ENCODE peak calls at places on chromosomes 4 and X, in seven cellular contexts. One of them, this sample, is unnamed.

GRCh38 chr4:38230121-38230728 is 270.0 kb downstream of the PTTG2 start:
- DNase-seq in tibial nerve: no peak
- DNase-seq in lower lobe of right lung: no peak
- DNase-seq in PC-3: peak; percentile 27
- DNase-seq in colonic mucosa: peak; percentile 87
- DNase-seq in tibial artery: no peak
- DNase-seq in uterus: no peak
- DNase-seq in this sample: no peak

GRCh38 chr4:19317377-19317776 is 934.3 kb upstream of the SLIT2 start:
- DNase-seq in tibial nerve: no peak
- DNase-seq in lower lobe of right lung: no peak
- DNase-seq in PC-3: peak; percentile 62
- DNase-seq in colonic mucosa: no peak
- DNase-seq in tibial artery: no peak
- DNase-seq in uterus: no peak
- DNase-seq in this sample: no peak

GRCh38 chr4:26065833-26066232 is 151.8 kb downstream of the SMIM20 start:
- DNase-seq in tibial nerve: no peak
- DNase-seq in lower lobe of right lung: no peak
- DNase-seq in PC-3: no peak
- DNase-seq in colonic mucosa: no peak
- DNase-seq in tibial artery: no peak
- DNase-seq in uterus: no peak
- DNase-seq in this sample: no peak

GRCh38 chr4:154618708-154619315 is 6.4 kb upstream of the FGG start:
- DNase-seq in tibial nerve: no peak
- DNase-seq in lower lobe of right lung: peak; percentile 65
- DNase-seq in PC-3: peak; percentile 72
- DNase-seq in colonic mucosa: peak; percentile 76
- DNase-seq in tibial artery: no peak
- DNase-seq in uterus: no peak
- DNase-seq in this sample: peak; percentile 76

GRCh38 chr4:138669479-138670165 is 346.0 kb upstream of the NOCT start:
- DNase-seq in tibial nerve: no peak
- DNase-seq in lower lobe of right lung: no peak
- DNase-seq in PC-3: peak; percentile 51
- DNase-seq in colonic mucosa: no peak
- DNase-seq in tibial artery: no peak
- DNase-seq in uterus: no peak
- DNase-seq in this sample: peak; percentile 24

GRCh38 chr4:61200195-61200990 is at the start of gene ADGRL3:
- DNase-seq in tibial nerve: no peak
- DNase-seq in lower lobe of right lung: peak; percentile 47
- DNase-seq in PC-3: no peak
- DNase-seq in colonic mucosa: peak; percentile 19
- DNase-seq in tibial artery: peak; percentile 68
- DNase-seq in uterus: no peak
- DNase-seq in this sample: peak; percentile 72

GRCh38 chrX:46803140-46803539 is 33.7 kb upstream of the RP2 start:
- DNase-seq in tibial nerve: no peak
- DNase-seq in lower lobe of right lung: no peak
- DNase-seq in PC-3: peak; percentile 46
- DNase-seq in colonic mucosa: no peak
- DNase-seq in tibial artery: no peak
- DNase-seq in uterus: no peak
- DNase-seq in this sample: no peak

GRCh38 chr4:1842993-1843448 is 12.9 kb downstream of the LETM1 start:
- DNase-seq in tibial nerve: no peak
- DNase-seq in lower lobe of right lung: no peak
- DNase-seq in PC-3: peak; percentile 47
- DNase-seq in colonic mucosa: no peak
- DNase-seq in tibial artery: no peak
- DNase-seq in uterus: no peak
- DNase-seq in this sample: no peak

GRCh38 chrX:119997570-119997969 is 54.0 kb upstream of the NKAP start:
- DNase-seq in tibial nerve: no peak
- DNase-seq in lower lobe of right lung: no peak
- DNase-seq in PC-3: no peak
- DNase-seq in colonic mucosa: no peak
- DNase-seq in tibial artery: no peak
- DNase-seq in uterus: no peak
- DNase-seq in this sample: no peak

GRCh38 chr4:16884673-16885460 is 13.6 kb downstream of the LDB2 start:
- DNase-seq in tibial nerve: no peak
- DNase-seq in lower lobe of right lung: no peak
- DNase-seq in PC-3: no peak
- DNase-seq in colonic mucosa: no peak
- DNase-seq in tibial artery: no peak
- DNase-seq in uterus: no peak
- DNase-seq in this sample: no peak

GRCh38 chr4:147019061-147019460 is 73.4 kb upstream of the TTC29 start:
- DNase-seq in tibial nerve: peak; percentile 63
- DNase-seq in lower lobe of right lung: peak; percentile 62
- DNase-seq in PC-3: peak; percentile 72
- DNase-seq in colonic mucosa: peak; percentile 63
- DNase-seq in tibial artery: peak; percentile 74
- DNase-seq in uterus: peak; percentile 56
- DNase-seq in this sample: peak; percentile 81

GRCh38 chr4:47488706-47489105 is 3.6 kb downstream of the ATP10D start:
- DNase-seq in tibial nerve: no peak
- DNase-seq in lower lobe of right lung: no peak
- DNase-seq in PC-3: no peak
- DNase-seq in colonic mucosa: no peak
- DNase-seq in tibial artery: no peak
- DNase-seq in uterus: no peak
- DNase-seq in this sample: no peak

GRCh38 chrX:83529950-83530349 is 21.9 kb downstream of the POU3F4 start:
- DNase-seq in tibial nerve: no peak
- DNase-seq in lower lobe of right lung: no peak
- DNase-seq in PC-3: no peak
- DNase-seq in colonic mucosa: no peak
- DNase-seq in tibial artery: no peak
- DNase-seq in uterus: no peak
- DNase-seq in this sample: no peak

GRCh38 chr4:83699358-83699757 is 163.4 kb downstream of the GPAT3 start:
- DNase-seq in tibial nerve: no peak
- DNase-seq in lower lobe of right lung: no peak
- DNase-seq in PC-3: no peak
- DNase-seq in colonic mucosa: no peak
- DNase-seq in tibial artery: no peak
- DNase-seq in uterus: no peak
- DNase-seq in this sample: no peak

GRCh38 chr4:169252339-169253086 is 18.2 kb downstream of the SH3RF1 start:
- DNase-seq in tibial nerve: no peak
- DNase-seq in lower lobe of right lung: no peak
- DNase-seq in PC-3: no peak
- DNase-seq in colonic mucosa: no peak
- DNase-seq in tibial artery: no peak
- DNase-seq in uterus: no peak
- DNase-seq in this sample: no peak

GRCh38 chrX:153442463-153442862 is 3.4 kb downstream of the TREX2 start:
- DNase-seq in tibial nerve: no peak
- DNase-seq in lower lobe of right lung: no peak
- DNase-seq in PC-3: no peak
- DNase-seq in colonic mucosa: no peak
- DNase-seq in tibial artery: no peak
- DNase-seq in uterus: no peak
- DNase-seq in this sample: no peak

GRCh38 chrX:108312938-108313337 is 125.3 kb downstream of the COL4A6 start:
- DNase-seq in tibial nerve: no peak
- DNase-seq in lower lobe of right lung: peak; percentile 29
- DNase-seq in PC-3: peak; percentile 94
- DNase-seq in colonic mucosa: no peak
- DNase-seq in tibial artery: no peak
- DNase-seq in uterus: peak; percentile 33
- DNase-seq in this sample: no peak

GRCh38 chrX:41180194-41180902 is 95.1 kb downstream of the USP9X start:
- DNase-seq in tibial nerve: no peak
- DNase-seq in lower lobe of right lung: no peak
- DNase-seq in PC-3: peak; percentile 67
- DNase-seq in colonic mucosa: peak; percentile 49
- DNase-seq in tibial artery: no peak
- DNase-seq in uterus: peak; percentile 50
- DNase-seq in this sample: peak; percentile 46

GRCh38 chrX:151538190-151539122 is 25.0 kb upstream of the PASD1 start:
- DNase-seq in tibial nerve: no peak
- DNase-seq in lower lobe of right lung: no peak
- DNase-seq in PC-3: no peak
- DNase-seq in colonic mucosa: no peak
- DNase-seq in tibial artery: no peak
- DNase-seq in uterus: no peak
- DNase-seq in this sample: no peak

DNA sequence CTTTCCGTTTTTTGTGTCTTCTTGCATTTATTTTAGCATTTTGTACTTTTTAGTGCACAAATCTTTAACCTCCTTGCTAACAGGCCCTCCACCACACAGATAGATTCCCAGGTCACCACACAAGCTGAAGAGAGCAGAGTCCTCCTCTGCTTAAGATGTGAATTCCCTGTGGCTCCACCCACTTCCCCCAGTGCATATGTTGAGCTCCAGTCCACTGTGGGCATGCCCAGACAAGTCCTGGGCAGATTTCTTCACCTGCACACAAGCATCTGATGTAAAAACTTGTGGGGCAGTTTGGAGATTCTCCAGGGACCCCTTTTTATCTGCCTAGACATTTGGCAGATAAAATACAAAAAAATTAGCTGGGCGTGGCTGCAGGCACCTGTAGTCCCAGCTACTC is 19.8 kb upstream of the PASD1 start:
- DNase-seq in tibial nerve: no peak
- DNase-seq in lower lobe of right lung: no peak
- DNase-seq in PC-3: no peak
- DNase-seq in colonic mucosa: no peak
- DNase-seq in tibial artery: no peak
- DNase-seq in uterus: no peak
- DNase-seq in this sample: peak; percentile 74
- H3K27me3 ChIP-seq in tibial nerve: no peaks in the 10 kb centered on the region
- H3K27me3 ChIP-seq in lower lobe of right lung: no peaks in the 10 kb centered on the region
- H3K27me3 ChIP-seq in PC-3: no peaks in the 10 kb centered on the region
- H3K27me3 ChIP-seq in colonic mucosa: no peaks in the 10 kb centered on the region
- H3K27me3 ChIP-seq in tibial artery: no peaks in the 10 kb centered on the region
- H3K27me3 ChIP-seq in uterus: no peaks in the 10 kb centered on the region
- H3K27me3 ChIP-seq in this sample: no peaks in the 10 kb centered on the region

GRCh38 chrX:2452317-2452784 is 48.4 kb downstream of the DHRSX start:
- DNase-seq in tibial nerve: no peak
- DNase-seq in lower lobe of right lung: peak; percentile 15
- DNase-seq in PC-3: no peak
- DNase-seq in colonic mucosa: no peak
- DNase-seq in tibial artery: no peak
- DNase-seq in uterus: no peak
- DNase-seq in this sample: no peak
- TF ChIP-seq CTCF in tibial nerve: no peak
- TF ChIP-seq CTCF in lower lobe of right lung: no peak
- TF ChIP-seq CTCF in PC-3: no peak
- TF ChIP-seq CTCF in colonic mucosa: no peak
- TF ChIP-seq CTCF in tibial artery: no peak
- TF ChIP-seq CTCF in uterus: no peak
- TF ChIP-seq CTCF in this sample: no peak

DNA sequence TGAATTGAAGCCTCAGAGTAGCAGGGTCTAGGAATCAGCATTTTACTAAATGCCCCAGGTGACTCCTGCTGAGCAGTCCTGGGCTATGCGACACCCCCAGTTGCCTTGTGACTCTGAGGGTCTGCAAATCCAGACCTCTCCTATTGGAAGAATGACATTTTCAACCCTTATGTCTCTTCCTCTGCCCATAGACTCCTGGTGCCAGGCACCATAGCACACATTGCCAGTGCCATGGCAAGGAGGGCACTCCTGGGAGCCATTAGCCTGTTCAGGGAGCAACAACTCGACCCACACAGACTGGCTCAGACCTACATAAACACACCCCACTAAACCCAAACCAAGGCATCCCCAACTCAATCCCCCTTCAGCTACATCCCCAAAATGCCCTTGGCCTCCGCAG is 3.7 kb upstream of the JAKMIP1 start:
- DNase-seq in tibial nerve: no peak
- DNase-seq in lower lobe of right lung: no peak
- DNase-seq in PC-3: no peak
- DNase-seq in colonic mucosa: no peak
- DNase-seq in tibial artery: no peak
- DNase-seq in uterus: no peak
- DNase-seq in this sample: no peak
- H3K27me3 ChIP-seq in tibial nerve: peaks cover 14% of the 10 kb centered on the region
- H3K27me3 ChIP-seq in lower lobe of right lung: peaks cover 18% of the 10 kb centered on the region
- H3K27me3 ChIP-seq in PC-3: peaks cover 6% of the 10 kb centered on the region
- H3K27me3 ChIP-seq in colonic mucosa: peaks cover 10% of the 10 kb centered on the region
- H3K27me3 ChIP-seq in tibial artery: no peaks in the 10 kb centered on the region
- H3K27me3 ChIP-seq in uterus: no peaks in the 10 kb centered on the region
- H3K27me3 ChIP-seq in this sample: no peaks in the 10 kb centered on the region

GRCh38 chr4:5386921-5387320 is 321.4 kb downstream of the EVC2 start:
- DNase-seq in tibial nerve: no peak
- DNase-seq in lower lobe of right lung: no peak
- DNase-seq in PC-3: no peak
- DNase-seq in colonic mucosa: no peak
- DNase-seq in tibial artery: no peak
- DNase-seq in uterus: no peak
- DNase-seq in this sample: no peak

GRCh38 chr4:5381981-5382441 is 326.3 kb downstream of the EVC2 start:
- DNase-seq in tibial nerve: no peak
- DNase-seq in lower lobe of right lung: no peak
- DNase-seq in PC-3: peak; percentile 90
- DNase-seq in colonic mucosa: no peak
- DNase-seq in tibial artery: peak; percentile 1
- DNase-seq in uterus: no peak
- DNase-seq in this sample: peak; percentile 71

GRCh38 chr4:5387457-5387856 is 320.9 kb downstream of the EVC2 start:
- DNase-seq in tibial nerve: no peak
- DNase-seq in lower lobe of right lung: no peak
- DNase-seq in PC-3: peak; percentile 8
- DNase-seq in colonic mucosa: no peak
- DNase-seq in tibial artery: no peak
- DNase-seq in uterus: no peak
- DNase-seq in this sample: no peak

GRCh38 chr4:5385741-5386251 is 322.6 kb downstream of the EVC2 start:
- DNase-seq in tibial nerve: no peak
- DNase-seq in lower lobe of right lung: no peak
- DNase-seq in PC-3: no peak
- DNase-seq in colonic mucosa: peak; percentile 81
- DNase-seq in tibial artery: no peak
- DNase-seq in uterus: no peak
- DNase-seq in this sample: no peak

DNA sequence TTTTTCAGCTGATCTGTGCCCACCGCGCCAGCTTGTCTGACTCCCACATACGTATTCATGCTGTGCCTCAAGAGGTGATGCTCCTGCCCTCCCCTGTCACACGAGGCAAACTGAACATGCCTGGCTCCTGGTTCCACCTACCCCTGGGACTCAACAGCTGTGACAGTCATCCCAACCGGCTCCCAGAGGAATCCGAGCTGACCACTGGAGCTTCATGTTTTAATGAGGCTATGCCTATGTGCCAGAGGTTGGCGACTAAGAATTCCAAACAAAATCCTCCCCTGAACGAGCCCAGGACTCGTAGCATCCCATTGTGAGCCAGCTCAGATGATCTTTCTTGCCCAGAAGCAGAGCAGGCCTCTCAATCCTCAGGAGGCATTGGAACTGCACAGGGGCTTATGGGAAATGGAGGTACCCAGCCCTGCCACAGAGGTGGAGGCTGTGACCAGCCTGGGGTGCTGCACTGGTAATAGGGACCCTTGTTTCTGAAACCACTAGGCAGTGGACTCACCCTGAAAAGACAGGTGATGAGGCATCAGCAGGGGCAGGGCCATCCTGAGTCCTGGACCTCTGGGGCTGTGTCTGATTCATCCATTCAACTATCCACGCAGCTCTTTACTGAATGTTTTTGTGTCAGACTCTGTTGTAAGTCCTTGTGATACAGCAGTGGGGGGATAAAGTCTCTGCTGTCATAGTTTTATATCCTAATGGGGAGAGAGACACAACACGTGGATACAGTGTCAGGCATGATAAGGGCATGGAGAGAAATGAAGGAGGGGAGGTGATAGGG is 325.0 kb downstream of the EVC2 start:
- DNase-seq in tibial nerve: no peak
- DNase-seq in lower lobe of right lung: no peak
- DNase-seq in PC-3: no peak
- DNase-seq in colonic mucosa: no peak
- DNase-seq in tibial artery: no peak
- DNase-seq in uterus: no peak
- DNase-seq in this sample: no peak
- TF ChIP-seq CTCF in tibial nerve: no peak
- TF ChIP-seq CTCF in lower lobe of right lung: no peak
- TF ChIP-seq CTCF in PC-3: no peak
- TF ChIP-seq CTCF in colonic mucosa: no peak
- TF ChIP-seq CTCF in tibial artery: no peak
- TF ChIP-seq CTCF in uterus: no peak
- TF ChIP-seq CTCF in this sample: no peak

This sample was measured in WERI-Rb-1.